ENCODE peak calls at places on chromosomes 1 and 21, in six cellular contexts. One of them, this sample, is unnamed.

GRCh38 chr21:46599251-46599572 is 5.7 kb downstream of the S100B start:
- DNase-seq in esophagus squamous epithelium: no peak
- DNase-seq in HCT116: no peak
- DNase-seq in NB4: no peak
- DNase-seq in spleen: no peak
- DNase-seq in transverse colon: no peak
- DNase-seq in this sample: no peak

GRCh38 chr21:42039911-42040351 is 29.8 kb upstream of the ZBTB21 start:
- DNase-seq in esophagus squamous epithelium: no peak
- DNase-seq in HCT116: no peak
- DNase-seq in NB4: peak; percentile 31
- DNase-seq in spleen: peak; percentile 67
- DNase-seq in transverse colon: no peak
- DNase-seq in this sample: no peak

GRCh38 chr1:199135901-199136300 is 497.1 kb downstream of the PTPRC start:
- DNase-seq in esophagus squamous epithelium: no peak
- DNase-seq in HCT116: no peak
- DNase-seq in NB4: no peak
- DNase-seq in spleen: no peak
- DNase-seq in transverse colon: no peak
- DNase-seq in this sample: no peak

GRCh38 chr1:85078903-85079302 is 30.6 kb upstream of the MCOLN3 start:
- DNase-seq in esophagus squamous epithelium: no peak
- DNase-seq in HCT116: no peak
- DNase-seq in NB4: no peak
- DNase-seq in spleen: no peak
- DNase-seq in transverse colon: no peak
- DNase-seq in this sample: no peak

GRCh38 chr1:29280780-29281131 is 44.4 kb downstream of the PTPRU start:
- DNase-seq in esophagus squamous epithelium: no peak
- DNase-seq in HCT116: no peak
- DNase-seq in NB4: no peak
- DNase-seq in spleen: no peak
- DNase-seq in transverse colon: no peak
- DNase-seq in this sample: no peak

GRCh38 chr21:27043377-27043776 is 76.5 kb upstream of the ADAMTS5 start:
- DNase-seq in esophagus squamous epithelium: no peak
- DNase-seq in HCT116: no peak
- DNase-seq in NB4: no peak
- DNase-seq in spleen: no peak
- DNase-seq in transverse colon: no peak
- DNase-seq in this sample: no peak

GRCh38 chr1:214551052-214551435 is 358 bp downstream of the PTPN14 start:
- DNase-seq in esophagus squamous epithelium: no peak
- DNase-seq in HCT116: no peak
- DNase-seq in NB4: no peak
- DNase-seq in spleen: peak; percentile 75
- DNase-seq in transverse colon: peak; percentile 41
- DNase-seq in this sample: no peak

GRCh38 chr1:34263411-34263810 is 86.7 kb downstream of the C1orf94 start:
- DNase-seq in esophagus squamous epithelium: no peak
- DNase-seq in HCT116: no peak
- DNase-seq in NB4: no peak
- DNase-seq in spleen: no peak
- DNase-seq in transverse colon: no peak
- DNase-seq in this sample: no peak

GRCh38 chr21:43362306-43362927 is 64.5 kb downstream of the SIK1 start:
- DNase-seq in esophagus squamous epithelium: peak; percentile 34
- DNase-seq in HCT116: no peak
- DNase-seq in NB4: peak; percentile 52
- DNase-seq in spleen: peak; percentile 95
- DNase-seq in transverse colon: peak; percentile 77
- DNase-seq in this sample: no peak

GRCh38 chr1:27137022-27137542 is 17.8 kb downstream of the SLC9A1 start:
- DNase-seq in esophagus squamous epithelium: peak; percentile 63
- DNase-seq in HCT116: no peak
- DNase-seq in NB4: peak; percentile 84
- DNase-seq in spleen: peak; percentile 96
- DNase-seq in transverse colon: peak; percentile 67
- DNase-seq in this sample: no peak

GRCh38 chr1:20787100-20787774 is at the start of gene HP1BP3:
- DNase-seq in esophagus squamous epithelium: peak; percentile 26
- DNase-seq in HCT116: no peak
- DNase-seq in NB4: peak; percentile 80
- DNase-seq in spleen: peak; percentile 94
- DNase-seq in transverse colon: peak; percentile 84
- DNase-seq in this sample: peak; percentile 91

GRCh38 chr1:243596441-243597183 is 253.4 kb downstream of the AKT3 start:
- DNase-seq in esophagus squamous epithelium: no peak
- DNase-seq in HCT116: no peak
- DNase-seq in NB4: peak; percentile 89
- DNase-seq in spleen: no peak
- DNase-seq in transverse colon: no peak
- DNase-seq in this sample: no peak

GRCh38 chr1:211653329-211653728 is 22.1 kb downstream of the NEK2 start:
- DNase-seq in esophagus squamous epithelium: no peak
- DNase-seq in HCT116: no peak
- DNase-seq in NB4: no peak
- DNase-seq in spleen: no peak
- DNase-seq in transverse colon: no peak
- DNase-seq in this sample: peak; percentile 44

GRCh38 chr1:106817626-106818025 is 238.8 kb upstream of the PRMT6 start:
- DNase-seq in esophagus squamous epithelium: no peak
- DNase-seq in HCT116: no peak
- DNase-seq in NB4: no peak
- DNase-seq in spleen: no peak
- DNase-seq in transverse colon: no peak
- DNase-seq in this sample: no peak

GRCh38 chr1:246602194-246602593 is 35.9 kb downstream of the CNST start:
- DNase-seq in esophagus squamous epithelium: no peak
- DNase-seq in HCT116: no peak
- DNase-seq in NB4: peak; percentile 44
- DNase-seq in spleen: no peak
- DNase-seq in transverse colon: no peak
- DNase-seq in this sample: no peak

GRCh38 chr1:25232866-25233784 is 823 bp upstream of the SYF2 start:
- DNase-seq in esophagus squamous epithelium: peak; percentile 21
- DNase-seq in HCT116: peak; percentile 83
- DNase-seq in NB4: peak; percentile 89
- DNase-seq in spleen: peak; percentile 90
- DNase-seq in transverse colon: peak; percentile 90
- DNase-seq in this sample: peak; percentile 97

GRCh38 chr1:25238046-25238445 is 5.7 kb upstream of the SYF2 start:
- DNase-seq in esophagus squamous epithelium: no peak
- DNase-seq in HCT116: no peak
- DNase-seq in NB4: no peak
- DNase-seq in spleen: no peak
- DNase-seq in transverse colon: no peak
- DNase-seq in this sample: no peak

DNA sequence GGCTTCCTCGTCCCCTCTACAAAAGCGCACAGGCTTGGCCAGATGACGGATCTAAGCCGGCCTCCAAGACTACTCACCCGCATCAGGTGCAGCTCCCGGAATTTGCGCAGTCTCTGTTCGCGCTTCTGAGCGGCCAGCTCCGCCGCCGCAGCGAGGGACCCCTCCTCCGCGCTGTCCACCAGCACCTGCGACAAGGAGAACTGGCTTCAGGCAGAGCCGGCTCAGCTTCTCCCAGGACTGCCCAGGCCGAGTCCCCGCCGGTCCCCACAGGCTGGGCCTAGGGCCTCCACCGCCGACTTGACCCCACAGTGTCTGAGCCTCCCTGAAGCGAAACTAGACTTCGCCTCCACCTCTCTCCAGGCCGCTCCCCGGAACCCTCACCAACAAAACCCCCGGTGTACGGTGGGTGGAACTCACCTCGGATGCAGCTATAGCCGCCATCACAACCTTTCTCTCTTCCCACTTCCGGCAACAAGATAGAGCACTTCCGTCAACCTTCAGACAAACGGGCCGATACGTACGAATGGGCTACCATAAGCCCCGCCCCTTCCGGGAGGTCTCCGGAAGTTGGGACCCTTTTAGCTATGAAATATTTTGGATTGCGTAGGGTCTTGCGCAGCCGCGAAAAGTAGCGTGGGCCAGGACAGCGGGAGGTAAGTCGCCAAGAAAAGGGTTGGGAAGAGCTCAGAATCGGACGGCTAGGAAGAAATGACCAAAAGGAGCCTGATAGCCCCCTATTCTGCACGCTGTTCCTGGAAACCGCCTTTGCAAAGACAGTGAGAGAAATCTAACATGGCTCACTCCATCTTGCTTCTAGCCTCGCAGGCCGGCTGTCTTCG is at the start of gene SYF2:
- DNase-seq in esophagus squamous epithelium: peak; percentile 71
- DNase-seq in HCT116: peak; percentile 84
- DNase-seq in NB4: peak; percentile 95
- DNase-seq in spleen: peak; percentile 96
- DNase-seq in transverse colon: peak; percentile 92
- DNase-seq in this sample: peak; percentile 96
- TF ChIP-seq POLR2A in esophagus squamous epithelium: peak; percentile 63
- TF ChIP-seq POLR2A in HCT116: peak; percentile 54
- TF ChIP-seq POLR2A in NB4: peak; percentile 83
- TF ChIP-seq POLR2A in spleen: no peak
- TF ChIP-seq POLR2A in transverse colon: peak; percentile 85
- TF ChIP-seq POLR2A in this sample: peak; percentile 84

DNA sequence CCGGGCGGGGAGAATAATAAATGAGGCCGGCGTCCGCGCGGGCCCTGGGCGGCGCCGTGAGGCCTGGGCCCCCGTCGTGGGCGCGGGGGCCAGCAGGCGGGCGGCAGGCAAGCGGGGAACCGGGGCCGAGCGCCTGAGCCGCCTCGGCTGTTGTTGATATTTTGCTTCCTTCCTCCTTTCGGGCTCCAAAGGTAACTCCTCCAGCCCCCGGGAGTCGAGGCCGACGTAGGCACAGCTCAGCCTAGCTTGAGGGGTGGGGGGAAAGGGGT is at the start of gene MEF2D:
- DNase-seq in esophagus squamous epithelium: no peak
- DNase-seq in HCT116: no peak
- DNase-seq in NB4: no peak
- DNase-seq in spleen: peak; percentile 98
- DNase-seq in transverse colon: no peak
- DNase-seq in this sample: no peak
- TF ChIP-seq POLR2A in esophagus squamous epithelium: peak; percentile 63
- TF ChIP-seq POLR2A in HCT116: no peak
- TF ChIP-seq POLR2A in NB4: peak; percentile 38
- TF ChIP-seq POLR2A in spleen: no peak
- TF ChIP-seq POLR2A in transverse colon: no peak
- TF ChIP-seq POLR2A in this sample: peak; percentile 59

DNA sequence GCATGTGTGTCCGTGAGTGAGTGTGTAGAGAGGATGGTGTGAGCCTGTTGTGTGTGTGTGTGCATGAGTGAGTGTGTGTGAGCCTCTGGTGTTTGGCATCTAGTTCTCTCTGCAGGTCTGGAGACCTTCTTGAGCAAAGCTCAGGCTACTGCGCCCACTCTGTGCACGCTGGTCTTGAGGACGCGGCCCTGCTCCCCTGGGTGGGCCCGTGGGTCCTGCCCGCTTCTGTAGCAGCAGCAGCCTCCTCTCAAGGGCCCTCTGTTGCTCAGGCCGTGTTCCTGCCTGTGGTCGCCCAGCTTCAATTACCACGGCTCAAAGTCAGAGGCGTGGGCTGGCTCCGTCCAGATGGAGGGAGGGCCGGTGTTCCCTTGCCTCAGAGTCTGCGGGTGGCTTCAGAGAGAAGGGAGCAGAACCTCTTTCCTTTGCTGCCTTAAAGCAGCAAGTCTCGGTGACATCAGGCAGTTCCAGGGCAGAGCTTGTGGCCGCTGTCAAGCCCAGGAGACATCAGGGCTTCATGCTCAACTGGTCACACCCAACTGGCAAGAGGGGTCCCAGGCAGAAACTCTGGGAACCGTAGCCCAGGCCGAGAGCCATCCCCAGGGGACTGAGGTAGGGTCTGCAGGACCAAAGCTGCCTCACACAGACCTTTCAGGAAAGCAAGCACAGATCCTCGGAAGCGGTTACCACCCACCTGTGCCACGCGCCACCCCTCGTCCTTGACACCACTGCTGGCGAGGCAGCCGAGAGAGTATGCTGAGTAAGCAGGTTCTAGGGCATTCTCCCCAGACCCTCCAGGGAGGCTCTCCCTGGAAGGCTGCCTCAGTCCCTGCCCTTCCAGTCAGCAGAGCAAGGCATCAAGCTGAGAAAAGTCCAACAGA is 270.5 kb upstream of the VAMP3 start:
- DNase-seq in esophagus squamous epithelium: no peak
- DNase-seq in HCT116: no peak
- DNase-seq in NB4: no peak
- DNase-seq in spleen: no peak
- DNase-seq in transverse colon: no peak
- DNase-seq in this sample: no peak
- TF ChIP-seq POLR2A in esophagus squamous epithelium: no peak
- TF ChIP-seq POLR2A in HCT116: no peak
- TF ChIP-seq POLR2A in NB4: no peak
- TF ChIP-seq POLR2A in spleen: no peak
- TF ChIP-seq POLR2A in transverse colon: no peak
- TF ChIP-seq POLR2A in this sample: no peak

DNA sequence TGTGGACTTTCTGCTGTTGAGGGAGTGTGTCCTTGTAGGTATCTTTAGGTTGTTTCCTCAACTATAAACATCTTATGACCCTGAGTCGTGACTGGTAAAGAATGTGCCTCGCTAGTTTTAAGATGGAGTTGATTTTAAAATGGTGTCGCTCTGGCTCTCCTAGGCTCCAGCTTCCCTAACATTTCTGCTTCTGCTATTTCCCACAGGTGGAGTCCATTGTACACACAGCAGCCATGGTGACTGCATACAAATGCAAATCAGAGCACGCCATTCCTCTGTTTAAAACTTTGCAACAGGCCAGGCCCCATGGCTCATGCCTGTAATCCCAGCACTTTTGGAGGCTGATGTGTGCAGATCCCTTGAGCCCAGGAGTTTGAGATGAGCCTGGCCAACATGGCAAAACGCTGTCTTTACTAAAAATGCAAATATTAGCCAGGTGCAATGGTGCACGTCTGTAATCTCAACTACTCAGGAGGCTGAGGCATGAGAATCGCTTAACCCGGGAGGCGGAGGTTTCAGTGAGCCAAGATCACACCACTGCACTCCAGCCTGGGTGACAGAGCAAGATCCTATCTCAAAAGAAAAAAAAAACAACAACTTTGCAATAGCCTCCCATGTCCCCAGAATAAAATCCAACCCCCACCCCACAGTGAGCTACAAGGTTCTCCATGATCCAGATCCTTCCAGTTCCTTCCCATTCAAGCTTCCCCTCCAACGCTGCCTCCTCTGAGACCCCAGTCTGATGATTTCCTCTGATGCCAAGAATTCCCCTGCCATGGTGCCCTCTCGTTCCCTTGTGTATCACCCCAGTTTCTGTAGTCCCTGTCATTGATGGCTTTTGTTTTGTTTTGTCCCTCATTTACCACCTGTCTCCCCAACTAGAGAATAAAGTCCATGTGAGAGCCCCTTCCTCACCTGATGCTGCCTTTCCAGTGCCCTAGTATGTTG is 36.9 kb upstream of the KLHDC7A start:
- DNase-seq in esophagus squamous epithelium: no peak
- DNase-seq in HCT116: no peak
- DNase-seq in NB4: no peak
- DNase-seq in spleen: no peak
- DNase-seq in transverse colon: no peak
- DNase-seq in this sample: no peak
- TF ChIP-seq POLR2A in esophagus squamous epithelium: no peak
- TF ChIP-seq POLR2A in HCT116: no peak
- TF ChIP-seq POLR2A in NB4: no peak
- TF ChIP-seq POLR2A in spleen: no peak
- TF ChIP-seq POLR2A in transverse colon: no peak
- TF ChIP-seq POLR2A in this sample: no peak

This sample was measured in erythroblast.